ENCODE peak calls at places on chromosomes 13 and 19, in nine cellular contexts. V is tibial nerve, X is right lobe of liver, G is mesenchymal stem cell, J is cardiac fibroblast, O is cardiac muscle cell, I is neural progenitor cell, L is H7, F is choroid plexus epithelial cell. B is an unnamed sample.

GRCh38 chr13:113564331-113565023 is 20.1 kb upstream of the TFDP1 start:
- DNase-seq in V (no peak), X (no peak), G (no peak), J (no peak), O (no peak), I (no peak), L (peak), F (no peak), B (no peak)

GRCh38 chr19:33339016-33339749 is 34.3 kb upstream of the CEBPG start:
- DNase-seq in V (no peak), X (no peak), G (no peak), J (no peak), O (no peak), I (no peak), L (no peak), F (no peak), B (no peak)

GRCh38 chr19:10205636-10206035 is 10.9 kb upstream of the DNMT1 start:
- DNase-seq in V (no peak), X (no peak), G (no peak), J (no peak), O (no peak), I (no peak), L (no peak), F (no peak), B (no peak)

GRCh38 chr13:85825454-85825853 is 26.2 kb upstream of the SLITRK6 start:
- DNase-seq in V (no peak), X (no peak), G (peak), J (no peak), O (no peak), I (no peak), L (no peak), F (peak), B (no peak)

GRCh38 chr13:114067886-114068722 is 64.3 kb downstream of the RASA3 start:
- DNase-seq in V (no peak), X (no peak), G (no peak), J (no peak), O (no peak), I (no peak), L (no peak), F (no peak), B (no peak)

GRCh38 chr19:53580871-53581835 is 43.2 kb downstream of the ZNF331 start:
- DNase-seq in V (no peak), X (no peak), G (no peak), J (no peak), O (no peak), I (no peak), L (peak), F (no peak), B (no peak)

GRCh38 chr19:5466814-5467291 is 11.6 kb downstream of the ZNRF4 start:
- DNase-seq in V (no peak), X (no peak), G (no peak), J (no peak), O (no peak), I (no peak), L (peak), F (peak), B (no peak)

GRCh38 chr19:54336893-54337857 is 1.8 kb downstream of the LILRA4 start:
- DNase-seq in V (no peak), X (no peak), G (no peak), J (no peak), O (no peak), I (no peak), L (no peak), F (no peak), B (no peak)

GRCh38 chr19:19538077-19538764 is at the start of gene CILP2:
- DNase-seq in V (no peak), X (no peak), G (no peak), J (no peak), O (peak), I (peak), L (peak), F (no peak), B (no peak)

GRCh38 chr19:7482584-7483439 is 6.0 kb downstream of the PEX11G start:
- DNase-seq in V (no peak), X (peak), G (peak), J (no peak), O (no peak), I (peak), L (peak), F (no peak), B (no peak)

GRCh38 chr19:49672131-49672919 is 4.7 kb upstream of the PRMT1 start:
- DNase-seq in V (peak), X (peak), G (peak), J (peak), O (peak), I (peak), L (peak), F (peak), B (peak)

GRCh38 chr19:572891-573825 is 762 bp downstream of the BSG start:
- DNase-seq in V (no peak), X (peak), G (peak), J (peak), O (peak), I (peak), L (peak), F (peak), B (no peak)

GRCh38 chr19:39671739-39672363 is 16.1 kb downstream of the LGALS16 start:
- DNase-seq in V (peak), X (no peak), G (peak), J (peak), O (peak), I (peak), L (peak), F (peak), B (peak)

GRCh38 chr13:108220042-108220441 is 1.9 kb downstream of the ABHD13 start:
- DNase-seq in V (no peak), X (no peak), G (no peak), J (no peak), O (no peak), I (no peak), L (no peak), F (no peak), B (no peak)

GRCh38 chr13:51629711-51630575 is 45.7 kb downstream of the WDFY2 start:
- DNase-seq in V (no peak), X (no peak), G (no peak), J (peak), O (no peak), I (no peak), L (no peak), F (no peak), B (no peak)

GRCh38 chr13:59746291-59746962 is 417.3 kb downstream of the DIAPH3 start:
- DNase-seq in V (no peak), X (no peak), G (no peak), J (peak), O (no peak), I (no peak), L (no peak), F (peak), B (no peak)

GRCh38 chr19:48006762-48007161 is 12.3 kb downstream of the ELSPBP1 start:
- DNase-seq in V (no peak), X (no peak), G (no peak), J (peak), O (no peak), I (no peak), L (peak), F (peak), B (no peak)

GRCh38 chr19:1333789-1334188 is 48.1 kb downstream of the EFNA2 start:
- DNase-seq in V (no peak), X (no peak), G (no peak), J (no peak), O (no peak), I (no peak), L (no peak), F (no peak), B (no peak)

GRCh38 chr13:101706651-101707050 is 254.2 kb downstream of the ITGBL1 start:
- DNase-seq in V (no peak), X (peak), G (peak), J (peak), O (no peak), I (no peak), L (no peak), F (peak), B (no peak)

GRCh38 chr13:45529758-45530157 is 65.0 kb downstream of the COG3 start:
- DNase-seq in V (no peak), X (no peak), G (no peak), J (no peak), O (no peak), I (no peak), L (no peak), F (no peak), B (no peak)

GRCh38 chr13:113448545-113448884 is 4.8 kb downstream of the ADPRHL1 start:
- DNase-seq in V (no peak), X (no peak), G (no peak), J (no peak), O (peak), I (no peak), L (no peak), F (no peak), B (no peak)

GRCh38 chr19:44814517-44814916 is 5.6 kb downstream of the BCAM start:
- DNase-seq in V (no peak), X (no peak), G (no peak), J (no peak), O (no peak), I (no peak), L (no peak), F (no peak), B (no peak)

GRCh38 chr19:45172173-45172572 is 5.9 kb downstream of the TRAPPC6A start:
- DNase-seq in V (no peak), X (no peak), G (no peak), J (no peak), O (no peak), I (no peak), L (no peak), F (no peak), B (peak)

GRCh38 chr13:94925263-94925662 is 212.9 kb upstream of the SOX21 start:
- DNase-seq in V (no peak), X (no peak), G (no peak), J (no peak), O (no peak), I (no peak), L (no peak), F (no peak), B (no peak)

GRCh38 chr13:52776726-52777125 is 37.1 kb upstream of the CNMD start:
- DNase-seq in V (no peak), X (no peak), G (no peak), J (no peak), O (no peak), I (no peak), L (no peak), F (no peak), B (no peak)

GRCh38 chr13:41268764-41269163 is 5.4 kb upstream of the MTRF1 start:
- DNase-seq in V (no peak), X (no peak), G (peak), J (peak), O (peak), I (peak), L (no peak), F (peak), B (no peak)

GRCh38 chr13:48908381-48909087 is 67.2 kb upstream of the FNDC3A start:
- DNase-seq in V (no peak), X (no peak), G (no peak), J (peak), O (no peak), I (no peak), L (no peak), F (no peak), B (no peak)

GRCh38 chr13:40644838-40645620 is 21.4 kb downstream of the FOXO1 start:
- DNase-seq in V (no peak), X (no peak), G (no peak), J (peak), O (no peak), I (peak), L (no peak), F (no peak), B (peak)

GRCh38 chr19:49857834-49858590 is 7.1 kb downstream of the PTOV1 start:
- DNase-seq in V (no peak), X (peak), G (no peak), J (no peak), O (no peak), I (no peak), L (peak), F (no peak), B (no peak)

GRCh38 chr13:84896128-84896527 is 903.1 kb downstream of the SLITRK6 start:
- DNase-seq in V (no peak), X (no peak), G (peak), J (peak), O (peak), I (peak), L (peak), F (peak), B (no peak)

GRCh38 chr13:33016414-33017409 is at the start of gene KL:
- DNase-seq in V (no peak), X (peak), G (peak), J (no peak), O (peak), I (peak), L (peak), F (no peak), B (no peak)

GRCh38 chr13:54368387-54368786 is 1339.8 kb downstream of the OLFM4 start:
- DNase-seq in V (no peak), X (no peak), G (no peak), J (no peak), O (no peak), I (no peak), L (no peak), F (no peak), B (no peak)

GRCh38 chr13:80012281-80012680 is 328.6 kb downstream of the SPRY2 start:
- DNase-seq in V (no peak), X (no peak), G (no peak), J (peak), O (no peak), I (no peak), L (no peak), F (no peak), B (no peak)

GRCh38 chr13:20349564-20350379 is 117.7 kb upstream of the GJB6 start:
- DNase-seq in V (peak), X (no peak), G (no peak), J (no peak), O (no peak), I (peak), L (peak), F (no peak), B (no peak)

GRCh38 chr13:45718063-45718462 is 15.9 kb downstream of the CBY2 start:
- DNase-seq in V (no peak), X (no peak), G (no peak), J (peak), O (peak), I (peak), L (peak), F (peak), B (peak)

GRCh38 chr19:21130097-21130775 is 11.6 kb upstream of the ZNF431 start:
- DNase-seq in V (no peak), X (no peak), G (no peak), J (no peak), O (no peak), I (no peak), L (no peak), F (no peak), B (no peak)

GRCh38 chr13:30466358-30466714 is 600 bp upstream of the HMGB1 start:
- DNase-seq in V (no peak), X (no peak), G (peak), J (peak), O (peak), I (peak), L (peak), F (peak), B (no peak)
- H3K4me3 ChIP-seq in V (no peak), X (no peak), G (peak), J (peak), O (peak), I (peak), L (peak), F (peak), B (peak)

GRCh38 chr13:109719962-109720646 is 66.3 kb downstream of the IRS2 start:
- DNase-seq in V (no peak), X (no peak), G (no peak), J (no peak), O (no peak), I (no peak), L (no peak), F (no peak), B (no peak)
- H3K4me3 ChIP-seq in V (no peak), X (no peak), G (no peak), J (no peak), O (no peak), I (no peak), L (no peak), F (no peak), B (no peak)

DNA sequence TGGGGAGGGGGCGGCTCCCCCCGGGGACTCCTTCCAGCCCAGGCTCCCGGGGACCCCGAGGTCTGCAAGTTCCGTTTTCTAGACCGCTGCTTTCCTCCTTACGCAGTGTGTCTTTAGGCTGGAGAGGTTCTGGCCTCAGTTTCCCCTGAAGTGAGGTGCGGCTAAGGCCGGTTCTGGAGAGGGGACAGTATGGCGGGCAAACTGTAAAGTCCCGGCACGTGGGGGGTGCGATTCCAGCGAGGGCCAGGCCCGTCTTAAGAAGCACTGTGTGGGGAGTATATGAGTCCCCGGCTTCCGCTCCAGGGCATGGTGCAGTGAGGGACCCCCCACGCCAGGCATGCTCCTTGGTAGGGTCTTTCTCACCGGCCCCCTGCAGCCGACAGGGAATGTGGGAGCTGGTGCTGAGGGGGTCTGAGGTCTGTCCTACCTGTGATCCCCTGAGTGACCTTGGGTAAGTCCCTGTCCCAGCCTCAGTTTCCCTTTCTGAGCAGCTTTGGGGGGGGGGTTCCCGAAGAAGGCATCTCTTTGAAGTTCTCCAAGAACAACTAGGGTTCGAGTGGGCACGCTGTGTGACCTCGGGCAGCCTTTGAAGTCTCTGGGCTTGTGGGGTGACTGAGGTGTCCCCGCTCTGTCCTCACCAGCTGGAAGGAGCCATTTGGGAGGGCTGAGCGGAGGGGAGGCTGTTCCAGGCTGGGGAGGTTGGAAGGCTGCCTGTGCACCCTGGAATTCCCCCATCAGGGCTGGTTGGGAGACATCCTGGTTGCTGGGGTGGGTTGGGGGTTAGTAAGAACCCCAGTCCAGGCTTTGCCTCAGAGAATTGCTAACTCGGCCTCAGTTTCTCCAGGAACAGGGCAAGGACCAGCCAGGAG is 1.4 kb downstream of the NFIC start:
- DNase-seq in V (no peak), X (no peak), G (peak), J (no peak), O (no peak), I (no peak), L (peak), F (no peak), B (no peak)
- H3K4me3 ChIP-seq in V (peak), X (peak), G (peak), J (peak), O (peak), I (peak), L (peak), F (peak), B (no peak)

DNA sequence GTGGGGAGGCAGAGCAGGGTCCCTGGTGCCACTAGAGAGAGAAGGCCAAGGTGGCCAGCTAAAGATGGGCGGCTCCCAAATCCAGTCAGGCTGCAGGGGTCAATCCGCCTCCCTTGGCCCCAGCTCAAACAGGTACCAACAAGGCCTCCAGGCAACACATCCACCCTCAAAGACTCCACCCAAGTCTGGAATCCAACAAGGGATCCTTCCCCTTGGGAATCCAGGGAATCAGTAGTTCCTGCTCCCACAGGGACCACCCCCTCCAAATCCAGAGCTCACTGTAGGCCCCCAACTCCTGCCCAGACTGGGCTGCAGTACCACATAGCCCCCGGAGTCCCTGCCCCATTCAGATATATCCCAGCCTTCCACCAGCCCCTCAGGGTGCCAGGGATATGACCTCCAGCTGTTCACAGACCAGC is 3.3 kb downstream of the ERF start:
- DNase-seq in V (no peak), X (no peak), G (no peak), J (no peak), O (no peak), I (no peak), L (no peak), F (no peak), B (no peak)
- H3K4me3 ChIP-seq in V (no peak), X (no peak), G (no peak), J (peak), O (no peak), I (peak), L (no peak), F (no peak), B (no peak)

GRCh38 chr19:11905928-11906327 is 18.3 kb downstream of the ZNF69 start:
- DNase-seq in V (no peak), X (no peak), G (no peak), J (no peak), O (no peak), I (no peak), L (no peak), F (no peak), B (no peak)
- H3K4me3 ChIP-seq in V (no peak), X (no peak), G (no peak), J (no peak), O (no peak), I (peak), L (no peak), F (no peak), B (no peak)

GRCh38 chr19:55598034-55598433 is 1.3 kb downstream of the FIZ1 start:
- DNase-seq in V (no peak), X (no peak), G (no peak), J (no peak), O (no peak), I (peak), L (peak), F (no peak), B (no peak)
- H3K4me3 ChIP-seq in V (no peak), X (no peak), G (no peak), J (no peak), O (no peak), I (peak), L (peak), F (no peak), B (no peak)